ENCODE peak calls at places on chromosome 9, in eight cellular contexts. N, C, W, V, Z, M, L and Q are unnamed samples.
A peak's percentile ranks its signal among the peaks of the same experiment; 100 is the strongest.

GRCh38 chr9:20591223-20591622 is 31.1 kb downstream of the MLLT3 start:
- DNase-seq in N (peak; percentile 17), C (no peak), W (no peak), V (no peak), Z (no peak), M (no peak), L (no peak), Q (no peak)

GRCh38 chr9:80146466-80146865 is 574.7 kb downstream of the TLE4 start:
- DNase-seq in N (peak; percentile 8), C (no peak), W (no peak), V (peak; percentile 26), Z (no peak), M (no peak), L (no peak), Q (no peak)

GRCh38 chr9:72788966-72789365 is 163.9 kb downstream of the ALDH1A1 start:
- DNase-seq in N (no peak), C (no peak), W (no peak), V (no peak), Z (no peak), M (no peak), L (no peak), Q (no peak)

GRCh38 chr9:96651626-96652025 is 3.5 kb downstream of the PRXL2C start:
- DNase-seq in N (peak; percentile 55), C (peak; percentile 48), W (no peak), V (no peak), Z (peak; percentile 31), M (no peak), L (no peak), Q (no peak)

GRCh38 chr9:32741706-32742105 is 41.6 kb upstream of the TMEM215 start:
- DNase-seq in N (no peak), C (peak; percentile 31), W (no peak), V (no peak), Z (no peak), M (no peak), L (no peak), Q (peak; percentile 36)

GRCh38 chr9:84781431-84781830 is 111.9 kb downstream of the NTRK2 start:
- DNase-seq in N (peak; percentile 2), C (peak; percentile 16), W (no peak), V (no peak), Z (peak; percentile 33), M (no peak), L (no peak), Q (no peak)

GRCh38 chr9:89874351-89875321 is 269.8 kb downstream of the GADD45G start:
- DNase-seq in N (no peak), C (no peak), W (no peak), V (no peak), Z (no peak), M (peak; percentile 92), L (no peak), Q (no peak)

GRCh38 chr9:109387206-109387605 is 66.3 kb upstream of the EPB41L4B start:
- DNase-seq in N (no peak), C (no peak), W (no peak), V (no peak), Z (no peak), M (no peak), L (no peak), Q (no peak)

GRCh38 chr9:133440884-133441283 is 18.7 kb downstream of the ADAMTS13 start:
- DNase-seq in N (no peak), C (no peak), W (no peak), V (no peak), Z (no peak), M (no peak), L (no peak), Q (no peak)

GRCh38 chr9:109730228-109730627 is 49.8 kb upstream of the PALM2AKAP2 start:
- DNase-seq in N (no peak), C (peak; percentile 36), W (no peak), V (no peak), Z (no peak), M (no peak), L (no peak), Q (no peak)

GRCh38 chr9:85743290-85744128 is 1.8 kb upstream of the AGTPBP1 start:
- DNase-seq in N (peak; percentile 94), C (peak; percentile 87), W (no peak), V (peak; percentile 51), Z (no peak), M (no peak), L (peak; percentile 84), Q (peak; percentile 82)

GRCh38 chr9:32486839-32487562 is 39.0 kb downstream of the RIGI start:
- DNase-seq in N (peak; percentile 10), C (no peak), W (no peak), V (peak; percentile 36), Z (peak; percentile 21), M (no peak), L (no peak), Q (no peak)

GRCh38 chr9:78542491-78543175 is 245.7 kb downstream of the PSAT1 start:
- DNase-seq in N (no peak), C (no peak), W (no peak), V (no peak), Z (no peak), M (no peak), L (no peak), Q (no peak)

GRCh38 chr9:38200431-38200830 is 131.4 kb upstream of the SHB start:
- DNase-seq in N (no peak), C (no peak), W (no peak), V (no peak), Z (no peak), M (no peak), L (no peak), Q (no peak)

GRCh38 chr9:93120846-93121315 is 13.2 kb downstream of the NINJ1 start:
- DNase-seq in N (no peak), C (no peak), W (peak; percentile 29), V (no peak), Z (no peak), M (no peak), L (no peak), Q (no peak)

GRCh38 chr9:13141629-13142028 is 137.9 kb downstream of the MPDZ start:
- DNase-seq in N (no peak), C (no peak), W (no peak), V (no peak), Z (peak; percentile 16), M (no peak), L (no peak), Q (no peak)

GRCh38 chr9:91837982-91838731 is 111.9 kb downstream of the ROR2 start:
- DNase-seq in N (peak; percentile 83), C (peak; percentile 75), W (peak; percentile 74), V (no peak), Z (no peak), M (peak; percentile 66), L (no peak), Q (peak; percentile 96)

GRCh38 chr9:126057461-126057860 is 269.2 kb upstream of the MVB12B start:
- DNase-seq in N (no peak), C (no peak), W (no peak), V (no peak), Z (no peak), M (no peak), L (no peak), Q (no peak)
- H3K4me3 ChIP-seq in N (no peak overlapping the region), C (no peak overlapping the region), W (no peak overlapping the region), V (no peak overlapping the region), Z (no peak overlapping the region), M (no peak overlapping the region), L (no peak overlapping the region), Q (no peak overlapping the region)

GRCh38 chr9:35615981-35616680 is 2.1 kb downstream of the CD72 start:
- DNase-seq in N (no peak), C (no peak), W (no peak), V (no peak), Z (no peak), M (no peak), L (no peak), Q (no peak)
- H3K4me3 ChIP-seq in N (no peak overlapping the region), C (no peak overlapping the region), W (no peak overlapping the region), V (no peak overlapping the region), Z (no peak overlapping the region), M (no peak overlapping the region), L (no peak overlapping the region), Q (no peak overlapping the region)

GRCh38 chr9:136326777-136327312 is 494 bp upstream of the GPSM1 start:
- DNase-seq in N (no peak), C (peak; percentile 6), W (no peak), V (no peak), Z (no peak), M (no peak), L (no peak), Q (no peak)

GRCh38 chr9:136325354-136325753 is 2.0 kb upstream of the GPSM1 start:
- DNase-seq in N (no peak), C (no peak), W (peak; percentile 26), V (no peak), Z (no peak), M (no peak), L (no peak), Q (no peak)

GRCh38 chr9:136327313-136327971 is at the start of gene GPSM1:
- DNase-seq in N (peak; percentile 41), C (peak; percentile 69), W (peak; percentile 75), V (peak; percentile 77), Z (peak; percentile 58), M (no peak), L (no peak), Q (no peak)

GRCh38 chr9:136324501-136325300 is 2.6 kb upstream of the GPSM1 start:
- DNase-seq in N (no peak), C (no peak), W (peak; percentile 68), V (no peak), Z (no peak), M (no peak), L (no peak), Q (no peak)

DNA sequence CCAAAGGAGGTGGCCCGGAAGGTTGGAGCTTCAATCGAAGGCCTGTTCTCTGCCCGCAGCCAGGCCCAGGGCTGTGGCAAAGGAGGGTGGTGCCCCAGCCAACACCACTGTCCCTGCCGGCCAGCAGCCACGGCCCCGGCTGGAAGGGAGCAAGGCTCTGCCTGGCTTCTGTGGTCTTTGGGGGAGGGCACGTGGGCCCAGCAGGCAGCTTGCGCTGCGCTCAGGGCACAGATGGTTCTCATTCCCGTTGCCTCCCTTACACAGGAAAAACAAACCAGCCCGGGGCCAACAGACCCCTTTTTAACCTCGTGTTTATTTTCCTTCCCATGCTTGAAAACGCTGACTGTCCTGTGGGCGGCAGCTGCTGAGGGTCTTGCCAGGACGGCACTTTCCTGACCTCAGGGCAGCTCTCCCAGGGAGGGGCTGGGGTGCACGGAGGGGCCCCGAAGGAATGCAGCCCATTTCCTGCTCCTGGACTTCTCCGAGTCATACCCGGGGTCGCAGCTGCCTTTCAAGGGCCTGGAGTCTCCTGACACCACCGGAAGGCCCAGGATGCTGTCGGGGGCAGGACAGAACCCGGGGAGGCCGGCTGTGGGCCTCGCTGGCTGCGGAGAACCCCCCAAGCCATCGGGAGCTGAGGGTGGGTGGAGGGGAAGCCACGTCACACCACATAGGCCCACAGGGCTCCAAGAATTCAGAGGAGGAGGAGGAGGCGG is 1.1 kb upstream of the GPSM1 start:
- DNase-seq in N (peak; percentile 82), C (peak; percentile 74), W (peak; percentile 38), V (peak; percentile 97), Z (peak; percentile 67), M (no peak), L (no peak), Q (no peak)
- H3K4me3 ChIP-seq in N (no peak overlapping the region), C (no peak overlapping the region), W (no peak overlapping the region), V (peak overlapping the region; percentile 95), Z (no peak overlapping the region), M (no peak overlapping the region), L (no peak overlapping the region), Q (no peak overlapping the region)

DNA sequence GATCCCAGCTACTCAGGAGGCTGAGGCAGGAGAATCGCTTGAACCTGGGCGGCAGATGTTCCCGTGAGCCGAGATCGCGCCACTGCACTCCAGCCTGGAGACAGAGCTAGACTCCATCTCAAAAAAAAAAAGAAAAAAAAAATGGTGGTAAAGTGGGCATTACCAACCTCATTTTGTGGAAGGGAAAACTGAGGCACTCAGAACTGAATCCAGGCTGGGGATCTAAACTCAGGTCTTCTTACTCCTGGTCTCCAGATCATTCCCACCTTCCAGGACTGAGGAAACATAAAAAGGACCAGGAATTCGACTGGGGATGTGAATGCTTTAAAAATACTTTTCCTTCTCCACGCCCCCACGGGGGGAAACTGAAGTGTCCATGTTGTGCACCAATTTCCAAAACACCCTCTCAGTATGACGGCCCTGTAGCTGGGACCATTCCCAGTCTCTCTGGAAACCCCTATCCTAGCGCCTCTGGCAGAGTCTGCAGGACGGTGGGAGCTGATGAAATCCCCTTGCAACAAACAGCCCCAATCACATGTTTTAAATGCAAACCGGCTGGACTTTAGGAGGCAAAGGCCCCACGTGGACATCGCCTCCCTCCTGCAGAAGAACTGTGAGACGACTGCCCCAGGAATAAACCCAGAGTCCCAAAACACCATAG is 8.9 kb upstream of the AKNA start:
- DNase-seq in N (peak; percentile 52), C (peak; percentile 89), W (no peak), V (no peak), Z (no peak), M (no peak), L (no peak), Q (no peak)
- H3K4me3 ChIP-seq in N (no peak overlapping the region), C (no peak overlapping the region), W (no peak overlapping the region), V (peak overlapping the region; percentile 72), Z (no peak overlapping the region), M (peak overlapping the region; percentile 82), L (no peak overlapping the region), Q (no peak overlapping the region)